ENCODE peak calls at places on chromosomes 4 and X, in six cellular contexts. R is ELR; Q is stimulated activated CD4-positive, alpha-beta T cell treated with anti-CD3 and anti-CD28 coated beads, Interleukin-2, amount 100 ng/mL, for 48 hours; N is lung microvascular endothelial cell; F is CD4-positive, alpha-beta T cell; G is NCI-H2029. L is an unnamed sample.

GRCh38 chr4:23986270-23986669 is 96.4 kb upstream of the PPARGC1A start:
- DNase-seq in F (no peak), N (no peak), G (no peak), R (no peak), Q (no peak), L (no peak)

GRCh38 chr4:168480991-168481588 is 798 bp upstream of the DDX60L start:
- DNase-seq in F (peak; percentile 24), G (peak; percentile 18), Q (no peak), N (peak; percentile 21), R (peak; percentile 92), L (no peak)

GRCh38 chr4:86118696-86119095 is 241.2 kb downstream of the MAPK10 start:
- DNase-seq in N (no peak), R (no peak), G (no peak), F (no peak), Q (no peak), L (no peak)

GRCh38 chrX:153967536-153968214 is 3.9 kb downstream of the HCFC1 start:
- DNase-seq in R (no peak), N (peak; percentile 35), F (no peak), G (no peak), Q (no peak), L (no peak)

GRCh38 chr4:81421346-81422218 is 50.1 kb downstream of the RASGEF1B start:
- DNase-seq in Q (no peak), F (no peak), N (no peak), R (no peak), G (peak; percentile 12), L (no peak)

GRCh38 chr4:36322921-36323354 is 41.5 kb downstream of the DTHD1 start:
- DNase-seq in F (peak; percentile 5), R (no peak), G (no peak), N (no peak), Q (no peak), L (no peak)

GRCh38 chr4:182085051-182085480 is 158.1 kb upstream of the TENM3 start:
- DNase-seq in G (no peak), N (no peak), R (peak; percentile 7), Q (no peak), F (no peak), L (no peak)

GRCh38 chr4:82284475-82284857 is 89.3 kb downstream of the HNRNPD start:
- DNase-seq in F (no peak), Q (no peak), N (no peak), R (no peak), G (no peak), L (no peak)

GRCh38 chr4:10593130-10593529 is 91.4 kb downstream of the CLNK start:
- DNase-seq in F (no peak), N (peak; percentile 12), R (no peak), G (no peak), Q (no peak), L (no peak)

GRCh38 chrX:154804564-154804956 is 725 bp downstream of the MPP1 start:
- DNase-seq in Q (no peak), F (no peak), N (no peak), R (no peak), G (no peak), L (no peak)

GRCh38 chr4:6802626-6803025 is 20.1 kb downstream of the KIAA0232 start:
- DNase-seq in Q (no peak), R (no peak), N (no peak), F (no peak), G (no peak), L (no peak)

GRCh38 chr4:5166377-5166776 is 115.1 kb downstream of the STK32B start:
- DNase-seq in Q (no peak), N (no peak), R (no peak), F (no peak), G (no peak), L (no peak)

GRCh38 chr4:2247128-2248043 is 5.5 kb upstream of the HAUS3 start:
- DNase-seq in F (no peak), G (no peak), N (no peak), Q (no peak), R (no peak), L (peak; percentile 17)

GRCh38 chrX:1380672-1381233 is 11.2 kb downstream of the SLC25A6 start:
- DNase-seq in G (no peak), F (no peak), Q (no peak), R (peak; percentile 45), N (no peak), L (no peak)

GRCh38 chr4:20273793-20274192 is 22.1 kb downstream of the SLIT2 start:
- DNase-seq in G (no peak), F (no peak), N (no peak), R (no peak), Q (no peak), L (no peak)

GRCh38 chr4:38371391-38371851 is 292.6 kb upstream of the KLF3 start:
- DNase-seq in R (peak; percentile 33), Q (no peak), N (no peak), G (no peak), F (no peak), L (no peak)

GRCh38 chrX:134148293-134148692 is 88.7 kb upstream of the CCDC160 start:
- DNase-seq in N (no peak), Q (no peak), F (no peak), R (no peak), G (no peak), L (no peak)

GRCh38 chrX:30735839-30736238 is 82.6 kb downstream of the GK start:
- DNase-seq in Q (peak; percentile 76), F (peak; percentile 62), R (peak; percentile 62), N (peak; percentile 45), G (no peak), L (no peak)

GRCh38 chrX:10099411-10099810 is 57.4 kb upstream of the CLCN4 start:
- DNase-seq in F (no peak), N (no peak), G (no peak), Q (no peak), R (no peak), L (no peak)

GRCh38 chr4:143384381-143384994 is 47.8 kb downstream of the GAB1 start:
- DNase-seq in N (peak; percentile 39), Q (no peak), G (no peak), F (no peak), R (no peak), L (peak; percentile 48)

GRCh38 chrX:113390531-113390930 is 549.9 kb upstream of the AMOT start:
- DNase-seq in Q (no peak), R (no peak), G (no peak), F (no peak), N (no peak), L (no peak)

GRCh38 chrX:33211356-33212254 is at the start of gene DMD:
- DNase-seq in F (no peak), G (no peak), R (no peak), Q (no peak), N (peak; percentile 3), L (peak; percentile 68)

GRCh38 chrX:133685806-133686205 is 270.5 kb upstream of the GPC4 start:
- DNase-seq in Q (no peak), N (no peak), F (no peak), G (no peak), R (no peak), L (no peak)

GRCh38 chr4:107826427-107826980 is 1.8 kb downstream of the SGMS2 start:
- DNase-seq in R (no peak), N (peak; percentile 41), G (no peak), F (no peak), Q (no peak), L (no peak)

GRCh38 chrX:106000203-106000602 is 38.3 kb downstream of the SERPINA7 start:
- DNase-seq in G (no peak), F (no peak), N (no peak), R (no peak), Q (no peak), L (no peak)

GRCh38 chrX:23820235-23820782 is 37.3 kb downstream of the SAT1 start:
- DNase-seq in G (no peak), N (no peak), F (no peak), R (peak; percentile 27), Q (no peak), L (no peak)

GRCh38 chr4:47567511-47567910 is 82.4 kb downstream of the ATP10D start:
- DNase-seq in Q (no peak), N (no peak), F (no peak), G (no peak), R (peak; percentile 8), L (no peak)

GRCh38 chrX:9614016-9614415 is 149.2 kb downstream of the TBL1X start:
- DNase-seq in F (no peak), Q (no peak), N (no peak), G (no peak), R (peak; percentile 78), L (no peak)

GRCh38 chrX:107146670-107147069 is 28.0 kb upstream of the RBM41 start:
- DNase-seq in Q (no peak), N (no peak), R (peak; percentile 24), G (no peak), F (no peak), L (no peak)

GRCh38 chrX:109751698-109752097 is 18.6 kb upstream of the ACSL4 start:
- DNase-seq in R (no peak), F (no peak), N (no peak), G (no peak), Q (no peak), L (no peak)

GRCh38 chrX:86237482-86237881 is 89.2 kb downstream of the DACH2 start:
- DNase-seq in F (no peak), G (no peak), R (no peak), N (no peak), Q (no peak), L (no peak)

GRCh38 chrX:55159556-55159955 is 60.6 kb upstream of the PAGE5 start:
- DNase-seq in G (no peak), R (no peak), Q (no peak), N (no peak), F (no peak), L (no peak)

L was measured in psoas muscle.